ENCODE peak calls at places on chromosomes 12 and 14, in six cellular contexts. One of them, this sample, is unnamed.
A peak's percentile ranks its signal among the peaks of the same experiment; 100 is the strongest.

GRCh38 chr12:116735951-116736599 is 1.8 kb downstream of the SPRING1 start:
- DNase-seq in HCT116: no peak
- DNase-seq in K562: no peak
- DNase-seq in GM12878: no peak
- DNase-seq in H1: no peak
- DNase-seq in IMR-90: no peak
- DNase-seq in this sample: peak; percentile 17

GRCh38 chr12:94650143-94651056 is at the start of gene TMCC3:
- DNase-seq in HCT116: no peak
- DNase-seq in GM12878: no peak
- DNase-seq in IMR-90: no peak
- DNase-seq in K562: no peak
- DNase-seq in H1: no peak
- DNase-seq in this sample: no peak

GRCh38 chr14:75928587-75929230 is 53.1 kb downstream of the TGFB3 start:
- DNase-seq in H1: no peak
- DNase-seq in GM12878: no peak
- DNase-seq in IMR-90: peak; percentile 8
- DNase-seq in HCT116: no peak
- DNase-seq in K562: no peak
- DNase-seq in this sample: no peak

GRCh38 chr12:111444706-111445310 is 39.1 kb downstream of the SH2B3 start:
- DNase-seq in HCT116: no peak
- DNase-seq in GM12878: peak; percentile 94
- DNase-seq in IMR-90: no peak
- DNase-seq in K562: no peak
- DNase-seq in H1: no peak
- DNase-seq in this sample: no peak

GRCh38 chr12:30931222-30931621 is 4.7 kb downstream of the TSPAN11 start:
- DNase-seq in HCT116: no peak
- DNase-seq in H1: no peak
- DNase-seq in IMR-90: no peak
- DNase-seq in GM12878: no peak
- DNase-seq in K562: no peak
- DNase-seq in this sample: no peak

GRCh38 chr12:132189378-132190011 is 45.2 kb downstream of the NOC4L start:
- DNase-seq in H1: peak; percentile 33
- DNase-seq in GM12878: peak; percentile 31
- DNase-seq in K562: peak; percentile 91
- DNase-seq in IMR-90: peak; percentile 76
- DNase-seq in HCT116: peak; percentile 87
- DNase-seq in this sample: peak; percentile 91

GRCh38 chr12:99427104-99427503 is 220.4 kb upstream of the GARIN6 start:
- DNase-seq in H1: no peak
- DNase-seq in K562: no peak
- DNase-seq in IMR-90: no peak
- DNase-seq in GM12878: no peak
- DNase-seq in HCT116: no peak
- DNase-seq in this sample: no peak

GRCh38 chr14:104471114-104471513 is 108.5 kb upstream of the C14orf180 start:
- DNase-seq in HCT116: no peak
- DNase-seq in IMR-90: no peak
- DNase-seq in H1: no peak
- DNase-seq in GM12878: no peak
- DNase-seq in K562: no peak
- DNase-seq in this sample: no peak

GRCh38 chr12:48356041-48356768 is 5.5 kb upstream of the ZNF641 start:
- DNase-seq in H1: no peak
- DNase-seq in GM12878: no peak
- DNase-seq in IMR-90: no peak
- DNase-seq in HCT116: no peak
- DNase-seq in K562: no peak
- DNase-seq in this sample: peak; percentile 31

GRCh38 chr14:22849212-22849819 is 12.9 kb downstream of the MMP14 start:
- DNase-seq in K562: no peak
- DNase-seq in IMR-90: no peak
- DNase-seq in H1: no peak
- DNase-seq in GM12878: no peak
- DNase-seq in HCT116: no peak
- DNase-seq in this sample: no peak

GRCh38 chr14:73462815-73463214 is 4.5 kb upstream of the NUMB start:
- DNase-seq in IMR-90: no peak
- DNase-seq in GM12878: no peak
- DNase-seq in K562: no peak
- DNase-seq in H1: no peak
- DNase-seq in HCT116: no peak
- DNase-seq in this sample: no peak

GRCh38 chr12:55700255-55701018 is 7.3 kb downstream of the ITGA7 start:
- DNase-seq in HCT116: no peak
- DNase-seq in K562: no peak
- DNase-seq in IMR-90: peak; percentile 39
- DNase-seq in GM12878: no peak
- DNase-seq in H1: no peak
- DNase-seq in this sample: no peak

GRCh38 chr12:102029148-102029547 is 32.6 kb downstream of the WASHC3 start:
- DNase-seq in K562: no peak
- DNase-seq in H1: no peak
- DNase-seq in IMR-90: no peak
- DNase-seq in GM12878: no peak
- DNase-seq in HCT116: no peak
- DNase-seq in this sample: no peak

GRCh38 chr14:22418631-22419030 is 170.4 kb downstream of the DAD1 start:
- DNase-seq in GM12878: peak; percentile 48
- DNase-seq in K562: no peak
- DNase-seq in HCT116: no peak
- DNase-seq in IMR-90: no peak
- DNase-seq in H1: no peak
- DNase-seq in this sample: no peak

GRCh38 chr12:64088431-64089349 is 133.4 kb downstream of the KICS2 start:
- DNase-seq in IMR-90: peak; percentile 97
- DNase-seq in HCT116: peak; percentile 91
- DNase-seq in K562: peak; percentile 10
- DNase-seq in GM12878: no peak
- DNase-seq in H1: peak; percentile 10
- DNase-seq in this sample: peak; percentile 94

GRCh38 chr14:67622675-67623074 is 3.0 kb downstream of the ARG2 start:
- DNase-seq in HCT116: no peak
- DNase-seq in K562: peak; percentile 52
- DNase-seq in GM12878: no peak
- DNase-seq in IMR-90: peak; percentile 85
- DNase-seq in H1: no peak
- DNase-seq in this sample: peak; percentile 36

GRCh38 chr12:106600503-106600902 is 17.7 kb downstream of the RFX4 start:
- DNase-seq in H1: no peak
- DNase-seq in GM12878: no peak
- DNase-seq in HCT116: no peak
- DNase-seq in IMR-90: no peak
- DNase-seq in K562: no peak
- DNase-seq in this sample: no peak

GRCh38 chr14:36241183-36241582 is 64.7 kb upstream of the PTCSC3 start:
- DNase-seq in HCT116: no peak
- DNase-seq in IMR-90: no peak
- DNase-seq in K562: no peak
- DNase-seq in H1: no peak
- DNase-seq in GM12878: no peak
- DNase-seq in this sample: no peak

GRCh38 chr14:34649344-34649743 is 19.4 kb upstream of the SNX6 start:
- DNase-seq in GM12878: no peak
- DNase-seq in K562: peak; percentile 22
- DNase-seq in IMR-90: peak; percentile 97
- DNase-seq in HCT116: no peak
- DNase-seq in H1: no peak
- DNase-seq in this sample: no peak

GRCh38 chr14:103386632-103387329 is 1.6 kb downstream of the MARK3 start:
- DNase-seq in IMR-90: peak; percentile 35
- DNase-seq in HCT116: no peak
- DNase-seq in H1: no peak
- DNase-seq in K562: no peak
- DNase-seq in GM12878: no peak
- DNase-seq in this sample: no peak

DNA sequence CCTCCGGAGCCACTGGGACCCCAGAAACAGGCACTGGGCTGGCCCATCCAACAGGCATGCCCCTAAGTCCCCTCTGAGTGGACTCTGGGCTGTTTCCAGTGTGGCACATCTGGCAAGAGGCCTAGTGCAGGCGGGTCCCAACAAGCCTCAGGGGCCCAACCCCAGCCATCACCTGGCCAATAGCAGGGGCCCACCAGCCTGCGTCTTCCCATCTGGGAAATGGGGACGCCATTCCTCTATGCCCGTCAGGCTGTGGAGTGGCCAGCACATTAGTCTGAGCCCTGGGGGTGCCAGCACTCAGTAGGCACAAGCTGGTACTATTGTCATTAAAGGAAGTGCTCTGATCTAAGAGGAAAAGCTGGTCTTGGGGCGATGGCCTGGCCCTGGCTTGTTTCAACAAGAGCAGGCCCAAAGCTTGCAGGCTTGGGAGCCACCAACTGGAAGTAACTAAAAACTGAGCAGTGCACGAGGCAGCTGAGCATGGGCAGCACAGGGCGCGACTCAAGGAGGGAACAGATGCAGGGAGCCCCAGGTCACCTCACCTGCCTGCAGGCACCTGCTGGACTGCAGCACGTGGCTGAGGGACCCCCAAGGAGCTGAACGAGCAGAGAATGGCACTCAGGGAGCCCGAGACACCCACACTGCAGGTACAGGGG is 8.4 kb downstream of the DEGS2 start:
- DNase-seq in GM12878: no peak
- DNase-seq in H1: no peak
- DNase-seq in IMR-90: no peak
- DNase-seq in K562: no peak
- DNase-seq in HCT116: no peak
- DNase-seq in this sample: no peak
- H3K27ac ChIP-seq in GM12878: no peak overlapping the region
- H3K27ac ChIP-seq in H1: no peak overlapping the region
- H3K27ac ChIP-seq in IMR-90: no peak overlapping the region
- H3K27ac ChIP-seq in K562: no peak overlapping the region
- H3K27ac ChIP-seq in HCT116: no peak overlapping the region
- H3K27ac ChIP-seq in this sample: no peak overlapping the region

DNA sequence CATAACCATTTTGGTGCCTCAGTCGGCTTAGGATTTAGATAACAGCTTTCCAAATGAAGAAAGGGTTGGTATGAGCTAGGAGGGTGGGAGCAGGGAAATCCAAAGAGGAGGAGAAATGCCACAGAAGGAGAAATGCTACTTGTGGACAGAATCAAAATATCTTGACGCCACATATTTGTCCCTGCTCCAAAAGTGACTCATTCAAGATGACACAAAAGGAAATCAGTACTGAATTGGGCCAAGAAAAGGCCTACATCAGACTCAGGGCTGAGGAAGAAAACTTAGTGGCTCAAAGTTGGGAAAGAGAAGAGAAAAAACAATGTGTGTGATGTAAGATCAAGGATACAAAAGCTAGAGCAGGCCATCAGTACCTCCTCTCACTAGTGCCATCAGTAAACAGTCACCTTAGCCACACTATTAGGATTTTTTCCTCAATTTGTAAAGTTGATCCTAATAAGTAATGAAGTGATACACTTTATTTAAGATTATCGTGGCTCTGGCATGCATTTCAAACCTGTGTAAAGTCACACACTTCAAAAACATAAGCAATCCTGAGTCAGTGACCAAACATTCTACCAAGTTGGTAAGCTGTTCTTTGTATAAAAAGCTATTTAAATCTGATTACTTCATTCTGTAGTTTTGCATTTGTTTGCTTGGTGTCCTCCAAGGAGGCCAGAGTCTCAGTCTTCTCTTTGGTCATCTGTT is 52.5 kb upstream of the VPS33A start:
- DNase-seq in IMR-90: peak; percentile 91
- DNase-seq in HCT116: no peak
- DNase-seq in K562: no peak
- DNase-seq in GM12878: no peak
- DNase-seq in H1: no peak
- DNase-seq in this sample: no peak
- H3K4me3 ChIP-seq in IMR-90: no peak overlapping the region
- H3K4me3 ChIP-seq in HCT116: no peak overlapping the region
- H3K4me3 ChIP-seq in K562: no peak overlapping the region
- H3K4me3 ChIP-seq in GM12878: no peak overlapping the region
- H3K4me3 ChIP-seq in H1: no peak overlapping the region
- H3K4me3 ChIP-seq in this sample: no peak overlapping the region

GRCh38 chr14:91363776-91364523 is 53.7 kb downstream of the CCDC88C start:
- DNase-seq in K562: no peak
- DNase-seq in IMR-90: no peak
- DNase-seq in H1: no peak
- DNase-seq in GM12878: peak; percentile 89
- DNase-seq in HCT116: no peak
- DNase-seq in this sample: no peak
- TF ChIP-seq CEBPB in K562: no peak
- TF ChIP-seq CEBPB in IMR-90: no peak
- TF ChIP-seq CEBPB in H1: no peak
- TF ChIP-seq CEBPB in GM12878: no peak
- TF ChIP-seq CEBPB in HCT116: no peak
- TF ChIP-seq CEBPB in this sample: no peak

GRCh38 chr14:53149656-53150319 is 3.3 kb downstream of the DDHD1 start:
- DNase-seq in GM12878: no peak
- DNase-seq in K562: peak; percentile 11
- DNase-seq in IMR-90: no peak
- DNase-seq in HCT116: no peak
- DNase-seq in H1: no peak
- DNase-seq in this sample: no peak
- H3K27ac ChIP-seq in GM12878: peak overlapping the region; percentile 88
- H3K27ac ChIP-seq in K562: peak overlapping the region; percentile 11
- H3K27ac ChIP-seq in IMR-90: no peak overlapping the region
- H3K27ac ChIP-seq in HCT116: no peak overlapping the region
- H3K27ac ChIP-seq in H1: no peak overlapping the region
- H3K27ac ChIP-seq in this sample: no peak overlapping the region

DNA sequence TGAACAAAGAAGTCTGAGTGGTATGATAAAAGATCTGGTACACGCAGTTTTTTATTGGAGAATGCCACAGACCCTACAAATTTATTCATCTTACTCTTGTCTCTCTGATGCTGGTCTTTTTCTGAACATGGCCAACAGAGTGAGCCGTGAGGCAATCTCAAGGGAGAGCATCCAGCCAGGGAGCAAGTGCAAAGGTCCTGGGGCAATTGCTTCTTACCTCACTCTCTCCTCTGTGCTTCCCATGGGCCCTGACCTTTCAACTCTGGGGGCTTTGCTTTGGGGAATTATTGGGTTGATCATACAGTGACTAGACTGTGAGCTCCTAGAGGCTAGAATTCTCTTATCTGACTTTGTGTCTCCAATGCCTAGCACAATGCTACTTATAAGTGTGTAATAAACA is 171.7 kb downstream of the MYRFL start:
- DNase-seq in IMR-90: no peak
- DNase-seq in GM12878: no peak
- DNase-seq in H1: no peak
- DNase-seq in HCT116: no peak
- DNase-seq in K562: no peak
- DNase-seq in this sample: no peak
- H3K4me3 ChIP-seq in IMR-90: no peak overlapping the region
- H3K4me3 ChIP-seq in GM12878: no peak overlapping the region
- H3K4me3 ChIP-seq in H1: no peak overlapping the region
- H3K4me3 ChIP-seq in HCT116: no peak overlapping the region
- H3K4me3 ChIP-seq in K562: no peak overlapping the region
- H3K4me3 ChIP-seq in this sample: no peak overlapping the region

This sample was measured in A549.